ENCODE peak calls at places on chromosomes 6 and 20, in nine cellular contexts. W, P, O, G, F, Y, B, D and S are unnamed samples.

GRCh38 chr6:129338683-129339082 is 371.3 kb downstream of the ARHGAP18 start:
- DNase-seq in F (no peak), G (no peak), O (no peak), D (no peak), W (no peak), P (no peak), Y (no peak), B (no peak), S (no peak)

GRCh38 chr20:59751075-59751711 is 146.9 kb downstream of the PHACTR3 start:
- DNase-seq in W (peak; percentile 78), B (peak; percentile 78), D (no peak), F (peak; percentile 92), P (peak; percentile 67), O (peak; percentile 62), Y (peak; percentile 88), G (peak; percentile 87), S (peak; percentile 81)

GRCh38 chr6:36301085-36301658 is 31.3 kb downstream of the PNPLA1 start:
- DNase-seq in Y (no peak), G (no peak), F (no peak), B (no peak), W (no peak), D (peak; percentile 34), P (no peak), O (no peak), S (no peak)

GRCh38 chr6:112254921-112255320 is 554 bp upstream of the LAMA4 start:
- DNase-seq in Y (no peak), D (no peak), B (no peak), F (no peak), W (no peak), G (no peak), O (no peak), P (peak; percentile 4), S (peak; percentile 17)

GRCh38 chr20:23116301-23117089 is 30.4 kb upstream of the CD93 start:
- DNase-seq in B (no peak), Y (no peak), P (no peak), G (no peak), W (no peak), F (no peak), O (no peak), D (peak; percentile 62), S (no peak)

GRCh38 chr6:42266542-42266941 is 48.9 kb upstream of the MRPS10 start:
- DNase-seq in B (no peak), Y (no peak), F (no peak), G (no peak), O (no peak), P (no peak), W (no peak), D (no peak), S (no peak)

GRCh38 chr6:43455034-43455747 is at the start of gene DLK2:
- DNase-seq in B (no peak), F (peak; percentile 86), W (no peak), D (no peak), P (peak; percentile 58), O (no peak), Y (peak; percentile 67), G (no peak), S (no peak)

GRCh38 chr6:160883999-160884398 is 107.6 kb upstream of the MAP3K4 start:
- DNase-seq in D (no peak), G (no peak), B (no peak), Y (no peak), P (no peak), F (no peak), O (no peak), W (no peak), S (no peak)

GRCh38 chr6:134719850-134720249 is 230.1 kb downstream of the ALDH8A1 start:
- DNase-seq in O (no peak), G (no peak), F (peak; percentile 19), W (no peak), B (no peak), Y (no peak), D (no peak), P (no peak), S (no peak)

GRCh38 chr6:134714113-134714512 is 235.8 kb downstream of the ALDH8A1 start:
- DNase-seq in W (no peak), B (no peak), D (no peak), F (no peak), P (no peak), Y (no peak), G (no peak), O (no peak), S (no peak)

GRCh38 chr6:134720353-134721094 is 229.4 kb downstream of the ALDH8A1 start:
- DNase-seq in D (no peak), G (no peak), F (peak; percentile 61), B (no peak), Y (no peak), O (no peak), P (no peak), W (no peak), S (no peak)

DNA sequence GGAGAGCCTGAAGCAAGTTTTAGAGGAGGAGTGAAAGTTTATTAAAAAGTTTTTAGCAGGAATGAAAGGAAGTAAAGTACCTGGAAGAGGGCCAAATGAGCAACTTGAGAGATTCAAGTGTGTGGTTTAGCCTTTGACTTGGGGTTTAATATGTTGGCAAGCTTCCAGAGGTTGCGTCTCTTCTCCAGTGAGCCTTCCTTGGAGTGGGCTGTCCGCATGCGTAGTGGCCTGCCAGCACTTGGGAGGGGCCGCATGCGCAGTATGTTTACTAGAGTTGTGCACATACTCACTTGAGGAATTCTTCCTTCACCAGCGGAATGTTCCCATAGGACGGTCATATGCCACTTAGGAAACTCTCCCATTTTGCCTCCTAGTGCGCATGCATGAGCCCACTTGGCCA is 235.2 kb downstream of the ALDH8A1 start:
- DNase-seq in O (no peak), B (peak; percentile 89), Y (no peak), G (no peak), P (no peak), D (peak; percentile 78), W (peak; percentile 33), F (no peak), S (no peak)
- H3K27ac ChIP-seq in O (no peak overlapping the region), B (peak overlapping the region; percentile 77), Y (no peak overlapping the region), G (no peak overlapping the region), P (no peak overlapping the region), D (no peak overlapping the region), W (no peak overlapping the region), F (no peak overlapping the region), S (no peak overlapping the region)

GRCh38 chr20:2867081-2867860 is 6.0 kb upstream of the PTPRA start:
- DNase-seq in P (no peak), G (no peak), F (no peak), B (no peak), D (no peak), W (no peak), O (peak; percentile 26), Y (no peak), S (no peak)
- H3K27ac ChIP-seq in P (no peak overlapping the region), G (no peak overlapping the region), F (no peak overlapping the region), B (no peak overlapping the region), D (no peak overlapping the region), W (no peak overlapping the region), O (no peak overlapping the region), Y (no peak overlapping the region), S (no peak overlapping the region)

DNA sequence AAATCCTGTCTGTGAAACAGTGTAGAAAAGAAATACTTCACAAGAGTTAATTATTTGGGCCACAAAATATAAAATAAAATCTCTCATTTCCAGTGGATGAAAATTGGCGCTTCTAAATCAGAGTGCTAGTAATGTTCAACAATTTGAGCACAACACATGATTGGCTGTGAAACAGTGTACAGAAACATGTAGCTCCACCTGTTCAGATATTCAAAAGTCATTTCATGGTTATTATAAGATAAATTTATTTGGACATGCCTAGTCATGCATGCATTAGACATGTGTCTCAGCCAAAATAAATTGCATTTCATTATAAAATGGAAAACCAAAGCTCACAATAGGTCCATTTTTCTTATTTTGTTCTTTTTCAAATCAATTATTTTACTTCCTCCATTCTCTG is 374.8 kb downstream of the LMBRD1 start:
- DNase-seq in D (no peak), G (no peak), O (no peak), Y (no peak), B (no peak), W (no peak), P (no peak), F (no peak), S (no peak)
- H3K27ac ChIP-seq in D (no peak overlapping the region), G (no peak overlapping the region), O (no peak overlapping the region), Y (no peak overlapping the region), B (no peak overlapping the region), W (no peak overlapping the region), P (no peak overlapping the region), F (no peak overlapping the region), S (no peak overlapping the region)

DNA sequence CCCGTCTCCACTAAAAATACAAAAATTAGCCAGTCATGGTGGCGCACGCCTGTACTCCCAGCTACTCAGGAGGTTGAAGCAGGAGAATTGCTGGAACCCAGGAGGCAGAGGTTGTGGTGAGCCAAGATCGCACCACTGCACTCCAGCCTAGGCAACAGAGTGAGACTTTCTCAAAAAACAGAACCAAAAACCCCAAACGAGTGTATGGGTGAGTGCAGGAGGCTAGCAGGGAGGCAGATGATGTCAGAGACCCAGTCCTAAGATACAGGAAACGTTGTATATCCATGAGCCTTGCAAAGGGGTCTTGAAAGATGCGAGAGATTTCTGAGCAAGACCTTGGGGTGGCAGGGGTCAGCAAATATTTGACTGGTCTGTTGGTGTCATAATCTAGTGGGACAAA is 136.2 kb downstream of the JARID2 start:
- DNase-seq in F (no peak), W (no peak), O (no peak), D (no peak), Y (no peak), B (no peak), P (no peak), G (no peak), S (no peak)
- H3K27ac ChIP-seq in F (no peak overlapping the region), W (no peak overlapping the region), O (no peak overlapping the region), D (no peak overlapping the region), Y (no peak overlapping the region), B (no peak overlapping the region), P (no peak overlapping the region), G (no peak overlapping the region), S (no peak overlapping the region)

GRCh38 chr6:100731411-100731810 is 149.7 kb downstream of the ASCC3 start:
- DNase-seq in W (no peak), G (no peak), O (no peak), Y (no peak), P (no peak), B (no peak), D (peak; percentile 25), F (no peak), S (no peak)
- H3K27ac ChIP-seq in W (no peak overlapping the region), G (no peak overlapping the region), O (no peak overlapping the region), Y (no peak overlapping the region), P (no peak overlapping the region), B (no peak overlapping the region), D (no peak overlapping the region), F (no peak overlapping the region), S (no peak overlapping the region)

DNA sequence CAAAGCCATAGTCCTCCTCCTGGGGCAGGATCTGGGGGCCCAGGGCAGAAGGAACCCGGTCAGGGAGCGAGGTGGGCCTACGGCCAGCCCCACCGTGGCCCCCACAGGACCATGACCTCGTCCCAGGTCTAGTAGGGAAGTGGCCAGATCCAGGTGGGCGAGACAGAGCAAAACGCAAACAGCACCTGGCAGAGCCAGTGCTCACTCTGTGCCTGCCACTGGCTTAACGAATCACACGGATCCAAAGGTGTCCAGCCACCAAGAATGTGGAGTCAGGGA is 169.7 kb downstream of the PREX1 start:
- DNase-seq in B (no peak), F (no peak), D (no peak), Y (no peak), P (no peak), G (no peak), O (no peak), W (no peak), S (no peak)
- H3K27ac ChIP-seq in B (no peak overlapping the region), F (no peak overlapping the region), D (no peak overlapping the region), Y (no peak overlapping the region), P (peak overlapping the region; percentile 99), G (no peak overlapping the region), O (no peak overlapping the region), W (no peak overlapping the region), S (peak overlapping the region; percentile 100)

GRCh38 chr6:47663462-47664216 is 34.7 kb upstream of the ADGRF4 start:
- DNase-seq in B (no peak), G (no peak), Y (peak; percentile 82), P (no peak), D (no peak), W (no peak), O (no peak), F (no peak), S (no peak)
- H3K27ac ChIP-seq in B (no peak overlapping the region), G (no peak overlapping the region), Y (peak overlapping the region; percentile 64), P (no peak overlapping the region), D (no peak overlapping the region), W (no peak overlapping the region), O (no peak overlapping the region), F (no peak overlapping the region), S (no peak overlapping the region)